ENCODE peak calls at places on chromosomes 5 and 9, in four cellular contexts. One of them, this sample, is unnamed.

GRCh38 chr5:1652873-1653707 is 129.3 kb upstream of the LPCAT1 start:
- DNase-seq in GM12878: no peak
- DNase-seq in HepG2: no peak
- DNase-seq in K562: no peak
- DNase-seq in this sample: no peak

GRCh38 chr9:121815556-121816448 is 164.4 kb downstream of the DAB2IP start:
- DNase-seq in HepG2: no peak
- DNase-seq in K562: no peak
- DNase-seq in GM12878: no peak
- DNase-seq in this sample: no peak

GRCh38 chr9:83406901-83407300 is 131.3 kb downstream of the FRMD3 start:
- DNase-seq in HepG2: no peak
- DNase-seq in GM12878: no peak
- DNase-seq in K562: no peak
- DNase-seq in this sample: no peak

GRCh38 chr9:129664664-129665007 is 811 bp upstream of the PRRX2 start:
- DNase-seq in HepG2: no peak
- DNase-seq in K562: no peak
- DNase-seq in GM12878: no peak
- DNase-seq in this sample: no peak

GRCh38 chr5:36708996-36709395 is 102.6 kb downstream of the SLC1A3 start:
- DNase-seq in K562: no peak
- DNase-seq in GM12878: no peak
- DNase-seq in HepG2: no peak
- DNase-seq in this sample: no peak

GRCh38 chr5:169431386-169431785 is 130.4 kb upstream of the SLIT3 start:
- DNase-seq in GM12878: no peak
- DNase-seq in K562: no peak
- DNase-seq in HepG2: no peak
- DNase-seq in this sample: peak

GRCh38 chr5:69522035-69522434 is 29.4 kb downstream of the OCLN start:
- DNase-seq in GM12878: no peak
- DNase-seq in HepG2: no peak
- DNase-seq in K562: no peak
- DNase-seq in this sample: no peak

GRCh38 chr9:135219676-135220600 is 132.5 kb downstream of the OLFM1 start:
- DNase-seq in GM12878: no peak
- DNase-seq in HepG2: no peak
- DNase-seq in K562: no peak
- DNase-seq in this sample: no peak

GRCh38 chr5:2755811-2756210 is 4.3 kb upstream of the IRX2 start:
- DNase-seq in HepG2: no peak
- DNase-seq in GM12878: no peak
- DNase-seq in K562: no peak
- DNase-seq in this sample: no peak

GRCh38 chr5:91307023-91307422 is 76.1 kb downstream of the ARRDC3 start:
- DNase-seq in HepG2: no peak
- DNase-seq in K562: no peak
- DNase-seq in GM12878: no peak
- DNase-seq in this sample: peak

GRCh38 chr5:126464959-126465358 is 41.8 kb downstream of the GRAMD2B start:
- DNase-seq in GM12878: no peak
- DNase-seq in K562: no peak
- DNase-seq in HepG2: no peak
- DNase-seq in this sample: no peak

GRCh38 chr5:147538232-147538631 is 28.4 kb upstream of the DPYSL3 start:
- DNase-seq in HepG2: no peak
- DNase-seq in GM12878: no peak
- DNase-seq in K562: no peak
- DNase-seq in this sample: no peak

GRCh38 chr9:40927851-40928802 is 200.4 kb downstream of the FOXD4L6 start:
- DNase-seq in HepG2: no peak
- DNase-seq in K562: no peak
- DNase-seq in GM12878: no peak
- DNase-seq in this sample: no peak

GRCh38 chr5:56490971-56491468 is 257.9 kb upstream of the ANKRD55 start:
- DNase-seq in HepG2: no peak
- DNase-seq in K562: no peak
- DNase-seq in GM12878: no peak
- DNase-seq in this sample: no peak

GRCh38 chr5:157328277-157328912 is 62.5 kb downstream of the CYFIP2 start:
- DNase-seq in GM12878: no peak
- DNase-seq in HepG2: peak
- DNase-seq in K562: peak
- DNase-seq in this sample: peak

GRCh38 chr9:119736478-119737454 is 367.5 kb upstream of the BRINP1 start:
- DNase-seq in K562: no peak
- DNase-seq in HepG2: no peak
- DNase-seq in GM12878: peak
- DNase-seq in this sample: no peak

GRCh38 chr5:141508808-141509611 is 20.1 kb downstream of the PCDHGC5 start:
- DNase-seq in K562: no peak
- DNase-seq in HepG2: peak
- DNase-seq in GM12878: no peak
- DNase-seq in this sample: no peak

GRCh38 chr9:126704157-126704941 is 90.6 kb downstream of the LMX1B start:
- DNase-seq in GM12878: no peak
- DNase-seq in HepG2: no peak
- DNase-seq in K562: peak
- DNase-seq in this sample: peak

GRCh38 chr9:2634158-2634557 is 12.6 kb downstream of the VLDLR start:
- DNase-seq in GM12878: no peak
- DNase-seq in K562: no peak
- DNase-seq in HepG2: no peak
- DNase-seq in this sample: no peak

GRCh38 chr9:110131499-110131898 is 76.5 kb downstream of the C9orf152 start:
- DNase-seq in HepG2: no peak
- DNase-seq in K562: no peak
- DNase-seq in GM12878: no peak
- DNase-seq in this sample: no peak

GRCh38 chr5:68187268-68188055 is 28.1 kb upstream of the PIK3R1 start:
- DNase-seq in GM12878: no peak
- DNase-seq in HepG2: no peak
- DNase-seq in K562: no peak
- DNase-seq in this sample: no peak

GRCh38 chr9:120405860-120406259 is 174.1 kb downstream of the CDK5RAP2 start:
- DNase-seq in HepG2: no peak
- DNase-seq in K562: no peak
- DNase-seq in GM12878: no peak
- DNase-seq in this sample: no peak

GRCh38 chr9:95273369-95274051 is 44.0 kb downstream of the FANCC start:
- DNase-seq in GM12878: no peak
- DNase-seq in HepG2: no peak
- DNase-seq in K562: no peak
- DNase-seq in this sample: no peak

GRCh38 chr5:111993242-111993641 is 236.2 kb upstream of the NREP start:
- DNase-seq in K562: no peak
- DNase-seq in GM12878: no peak
- DNase-seq in HepG2: no peak
- DNase-seq in this sample: no peak

GRCh38 chr9:128124451-128124850 is 3.1 kb downstream of the PTGES2 start:
- DNase-seq in GM12878: no peak
- DNase-seq in HepG2: no peak
- DNase-seq in K562: no peak
- DNase-seq in this sample: no peak

GRCh38 chr5:137283801-137284200 is 215.3 kb downstream of the SPOCK1 start:
- DNase-seq in HepG2: no peak
- DNase-seq in GM12878: no peak
- DNase-seq in K562: no peak
- DNase-seq in this sample: no peak

GRCh38 chr5:138212828-138213160 is 329 bp downstream of the CDC23 start:
- DNase-seq in HepG2: no peak
- DNase-seq in GM12878: no peak
- DNase-seq in K562: peak
- DNase-seq in this sample: peak

GRCh38 chr9:133575673-133576590 is 33.3 kb downstream of the FAM163B start:
- DNase-seq in K562: no peak
- DNase-seq in HepG2: no peak
- DNase-seq in GM12878: no peak
- DNase-seq in this sample: no peak

GRCh38 chr9:133574791-133575672 is 34.2 kb downstream of the FAM163B start:
- DNase-seq in K562: no peak
- DNase-seq in HepG2: no peak
- DNase-seq in GM12878: no peak
- DNase-seq in this sample: no peak

GRCh38 chr9:133577463-133578112 is 31.6 kb downstream of the FAM163B start:
- DNase-seq in GM12878: no peak
- DNase-seq in HepG2: no peak
- DNase-seq in K562: no peak
- DNase-seq in this sample: no peak

GRCh38 chr9:133578524-133579230 is 30.5 kb downstream of the FAM163B start:
- DNase-seq in GM12878: no peak
- DNase-seq in K562: no peak
- DNase-seq in HepG2: no peak
- DNase-seq in this sample: no peak

DNA sequence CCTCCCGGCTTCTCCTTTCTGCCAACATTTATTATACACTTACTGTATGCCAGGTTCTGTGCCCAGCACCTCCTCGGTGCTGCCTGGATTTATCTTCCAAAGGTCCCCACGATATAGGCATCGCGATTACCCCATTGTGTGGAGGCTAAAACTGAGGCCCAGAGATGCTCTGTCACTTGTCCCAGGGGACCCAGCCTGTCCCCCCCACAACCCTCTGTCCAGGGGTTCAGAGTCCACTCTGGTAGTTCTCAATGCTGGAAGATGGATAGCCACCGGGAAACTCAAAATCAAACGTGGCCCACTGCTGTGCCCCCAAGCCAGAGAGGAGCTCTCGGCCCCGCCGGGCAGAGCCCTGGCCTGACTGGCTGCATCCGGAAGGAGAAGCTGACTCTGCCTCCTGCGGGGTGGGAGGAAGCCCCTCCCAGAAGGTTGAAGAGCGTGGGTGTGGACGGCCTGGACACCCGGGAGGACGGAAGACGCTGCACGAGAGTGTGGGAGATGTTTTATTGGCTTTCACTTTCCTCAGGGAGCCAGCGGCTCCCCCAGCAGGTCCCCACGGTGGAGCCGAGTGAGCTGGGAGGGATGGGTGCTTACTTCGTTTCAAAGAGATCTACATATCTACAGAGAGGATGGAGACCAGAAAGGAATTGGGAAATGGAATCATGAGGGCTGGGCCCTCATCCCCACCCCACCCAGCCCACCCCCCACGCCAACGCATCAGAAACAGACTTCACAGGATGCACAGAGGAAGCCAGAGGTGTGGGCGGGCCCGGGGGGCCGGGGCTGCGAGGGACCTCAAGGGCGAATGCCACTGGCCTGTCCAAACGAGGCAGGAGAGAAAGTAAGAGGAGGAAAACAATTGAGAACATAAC is 32.4 kb downstream of the FAM163B start:
- DNase-seq in K562: peak
- DNase-seq in HepG2: no peak
- DNase-seq in GM12878: no peak
- DNase-seq in this sample: no peak
- TF ChIP-seq POLR2A in K562: no peak
- TF ChIP-seq POLR2A in HepG2: no peak
- TF ChIP-seq POLR2A in GM12878: no peak
- TF ChIP-seq POLR2A in this sample: no peak

GRCh38 chr9:88049677-88050307 is 75.5 kb upstream of the CDK20 start:
- DNase-seq in GM12878: no peak
- DNase-seq in HepG2: no peak
- DNase-seq in K562: no peak
- DNase-seq in this sample: no peak

GRCh38 chr9:88043647-88044046 is 69.3 kb upstream of the CDK20 start:
- DNase-seq in GM12878: no peak
- DNase-seq in HepG2: no peak
- DNase-seq in K562: no peak
- DNase-seq in this sample: no peak

GRCh38 chr9:88044200-88044599 is 69.9 kb upstream of the CDK20 start:
- DNase-seq in HepG2: no peak
- DNase-seq in K562: no peak
- DNase-seq in GM12878: no peak
- DNase-seq in this sample: no peak

GRCh38 chr9:88046542-88046941 is 72.2 kb upstream of the CDK20 start:
- DNase-seq in HepG2: no peak
- DNase-seq in K562: no peak
- DNase-seq in GM12878: no peak
- DNase-seq in this sample: no peak

DNA sequence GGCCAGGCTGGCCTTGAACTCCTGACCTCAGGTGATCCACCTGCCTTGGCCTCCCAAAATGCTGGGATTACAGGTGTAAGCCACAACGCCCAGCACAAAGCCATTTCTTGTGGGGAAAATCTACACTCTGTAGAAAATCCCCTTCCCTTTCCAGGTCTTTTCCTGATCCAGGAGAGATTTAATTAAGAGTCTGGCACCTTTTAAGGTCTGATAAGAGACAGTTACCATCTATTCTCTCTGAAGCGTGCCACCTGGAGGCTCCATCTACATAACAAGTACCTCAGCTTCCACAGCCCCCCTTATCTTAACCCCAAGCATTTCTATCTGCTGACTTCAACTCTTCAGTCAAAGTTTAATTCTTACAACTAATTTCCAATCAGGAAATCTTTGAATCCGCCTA is 71.4 kb upstream of the CDK20 start:
- DNase-seq in GM12878: no peak
- DNase-seq in K562: no peak
- DNase-seq in HepG2: no peak
- DNase-seq in this sample: no peak
- TF ChIP-seq MYC in GM12878: no peak
- TF ChIP-seq MYC in K562: no peak
- TF ChIP-seq MYC in HepG2: no peak
- TF ChIP-seq MYC in this sample: no peak

GRCh38 chr9:76352026-76352620 is 42.1 kb downstream of the RFK start:
- DNase-seq in GM12878: no peak
- DNase-seq in HepG2: no peak
- DNase-seq in K562: no peak
- DNase-seq in this sample: no peak
- TF ChIP-seq CEBPB in GM12878: no peak
- TF ChIP-seq CEBPB in HepG2: no peak
- TF ChIP-seq CEBPB in K562: no peak
- TF ChIP-seq CEBPB in this sample: no peak

GRCh38 chr9:4986291-4986690 is 1.2 kb downstream of the JAK2 start:
- DNase-seq in K562: no peak
- DNase-seq in HepG2: no peak
- DNase-seq in GM12878: no peak
- DNase-seq in this sample: no peak

GRCh38 chr9:4984171-4984570 is 901 bp upstream of the JAK2 start:
- DNase-seq in GM12878: no peak
- DNase-seq in HepG2: peak
- DNase-seq in K562: no peak
- DNase-seq in this sample: peak

GRCh38 chr9:4986783-4987182 is 1.7 kb downstream of the JAK2 start:
- DNase-seq in GM12878: no peak
- DNase-seq in HepG2: no peak
- DNase-seq in K562: no peak
- DNase-seq in this sample: no peak

GRCh38 chr9:4984571-4985375 is at the start of gene JAK2:
- DNase-seq in HepG2: peak
- DNase-seq in K562: peak
- DNase-seq in GM12878: peak
- DNase-seq in this sample: peak

GRCh38 chr9:4985376-4986266 is 549 bp downstream of the JAK2 start:
- DNase-seq in GM12878: no peak
- DNase-seq in K562: peak
- DNase-seq in HepG2: no peak
- DNase-seq in this sample: peak
- TF ChIP-seq POLR2A in GM12878: no peak
- TF ChIP-seq POLR2A in K562: no peak
- TF ChIP-seq POLR2A in HepG2: no peak
- TF ChIP-seq POLR2A in this sample: no peak